ENCODE peak calls at places on chromosome X, in ten cellular contexts. X is endodermal cell, W is endothelial cell of umbilical vein, S is mammary epithelial cell, A is tibial artery, F is psoas muscle, E is fibroblast of pulmonary artery, V is fibroblast of mammary gland, J is vagina, Y is tibial nerve. U is an unnamed sample.

GRCh38 chrX:148874621-148875020 is 374.2 kb downstream of the AFF2 start:
- DNase-seq in S (no peak), E (no peak), V (peak; percentile 69), Y (no peak), W (no peak), X (no peak), J (no peak), A (no peak), F (no peak), U (peak; percentile 60)

GRCh38 chrX:1593286-1594271 is 2.2 kb downstream of the AKAP17A start:
- DNase-seq in X (peak; percentile 37), E (no peak), F (no peak), A (no peak), Y (no peak), J (no peak), V (no peak), S (no peak), W (no peak), U (no peak)

GRCh38 chrX:151901821-151902220 is 10.9 kb upstream of the MAGEA4 start:
- DNase-seq in Y (no peak), X (no peak), V (peak; percentile 55), F (no peak), A (no peak), J (no peak), S (no peak), W (no peak), E (no peak), U (peak; percentile 51)

GRCh38 chrX:10175317-10175871 is 18.6 kb downstream of the CLCN4 start:
- DNase-seq in E (peak; percentile 67), A (no peak), V (peak; percentile 70), Y (peak; percentile 9), J (no peak), W (peak; percentile 23), X (no peak), F (no peak), S (no peak), U (peak; percentile 68)

GRCh38 chrX:124212622-124213021 is 119.8 kb upstream of the TEX13D start:
- DNase-seq in W (no peak), X (no peak), J (no peak), F (no peak), S (peak; percentile 23), A (no peak), Y (no peak), V (no peak), E (no peak), U (no peak)

GRCh38 chrX:10433296-10433965 is 187.0 kb downstream of the MID1 start:
- DNase-seq in A (no peak), J (no peak), E (no peak), V (no peak), S (no peak), F (no peak), Y (no peak), W (no peak), X (no peak), U (no peak)

GRCh38 chrX:130877892-130878321 is 25.1 kb downstream of the ENOX2 start:
- DNase-seq in S (no peak), A (no peak), E (no peak), V (peak; percentile 49), F (no peak), J (no peak), W (no peak), X (no peak), Y (no peak), U (peak; percentile 4)

GRCh38 chrX:9902651-9903050 is 64.5 kb upstream of the CLDN34 start:
- DNase-seq in S (peak; percentile 56), X (no peak), Y (no peak), F (no peak), J (no peak), E (no peak), A (no peak), V (no peak), W (no peak), U (no peak)

GRCh38 chrX:153926594-153926862 is 464 bp upstream of the ARHGAP4 start:
- DNase-seq in X (no peak), S (no peak), Y (no peak), V (no peak), A (no peak), W (no peak), E (no peak), J (no peak), F (no peak), U (no peak)
- H3K4me3 ChIP-seq in X (no peak overlapping the region), S (no peak overlapping the region), Y (peak overlapping the region; percentile 29), V (no peak overlapping the region), A (peak overlapping the region; percentile 68), W (no peak overlapping the region), E (no peak overlapping the region), J (peak overlapping the region; percentile 24), F (peak overlapping the region; percentile 86), U (no peak overlapping the region)

GRCh38 chrX:18674417-18674787 is 2.5 kb upstream of the RS1 start:
- DNase-seq in S (no peak), X (peak; percentile 67), Y (no peak), J (no peak), E (no peak), W (peak; percentile 4), F (no peak), V (no peak), A (peak; percentile 24), U (no peak)

GRCh38 chrX:18676050-18676449 is 4.1 kb upstream of the RS1 start:
- DNase-seq in Y (no peak), E (no peak), W (no peak), X (peak; percentile 47), S (no peak), F (no peak), J (no peak), V (no peak), A (no peak), U (no peak)

GRCh38 chrX:18677140-18677834 is 5.4 kb upstream of the RS1 start:
- DNase-seq in S (no peak), E (no peak), F (no peak), V (no peak), X (no peak), W (no peak), Y (no peak), J (no peak), A (no peak), U (no peak)

GRCh38 chrX:18674788-18675735 is 3.2 kb upstream of the RS1 start:
- DNase-seq in W (peak; percentile 80), S (peak; percentile 53), V (peak; percentile 63), J (no peak), A (peak; percentile 59), Y (peak; percentile 76), X (peak; percentile 88), E (peak; percentile 76), F (peak; percentile 72), U (peak; percentile 33)

DNA sequence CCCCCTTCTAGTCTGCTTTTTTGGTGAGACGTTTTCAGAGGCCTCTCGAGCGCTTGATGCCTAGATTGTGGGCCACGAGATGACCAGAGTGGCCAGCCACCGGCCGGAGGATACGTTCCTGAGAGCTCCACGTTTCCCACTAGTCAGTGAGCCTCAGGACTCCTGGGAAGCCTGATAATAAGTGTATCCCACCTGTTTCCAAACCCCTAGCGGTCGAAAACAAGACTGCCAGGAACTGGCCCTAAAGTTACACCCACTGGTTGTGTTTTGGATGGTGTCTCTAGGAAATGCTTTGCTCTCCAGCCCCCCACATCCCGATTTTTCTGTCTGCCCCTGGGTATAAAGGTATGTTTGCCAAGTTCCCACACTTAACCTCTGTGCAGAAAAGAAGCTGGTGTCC is 4.6 kb upstream of the RS1 start:
- DNase-seq in A (no peak), S (no peak), W (no peak), Y (no peak), F (no peak), V (peak; percentile 20), X (peak; percentile 75), J (no peak), E (peak; percentile 14), U (peak; percentile 13)
- TF ChIP-seq CTCF in A (no peak), S (no peak), W (no peak), Y (no peak), F (no peak), V (peak; percentile 36), X (peak; percentile 67), J (no peak), E (peak; percentile 41), U (no peak)

GRCh38 chrX:134172588-134173259 is 64.3 kb upstream of the CCDC160 start:
- DNase-seq in V (no peak), S (no peak), A (no peak), W (peak; percentile 10), E (no peak), X (peak; percentile 63), J (no peak), Y (no peak), F (peak; percentile 20), U (peak; percentile 10)

GRCh38 chrX:134174859-134175258 is 62.1 kb upstream of the CCDC160 start:
- DNase-seq in J (no peak), E (no peak), X (peak; percentile 87), A (no peak), W (no peak), V (no peak), F (no peak), Y (no peak), S (no peak), U (no peak)

GRCh38 chrX:134173541-134174272 is 63.3 kb upstream of the CCDC160 start:
- DNase-seq in A (no peak), X (peak; percentile 76), S (no peak), W (no peak), F (no peak), J (no peak), E (no peak), V (no peak), Y (no peak), U (no peak)

GRCh38 chrX:134174273-134174660 is 62.7 kb upstream of the CCDC160 start:
- DNase-seq in E (no peak), W (no peak), J (no peak), S (no peak), F (no peak), X (no peak), Y (no peak), V (no peak), A (no peak), U (no peak)

DNA sequence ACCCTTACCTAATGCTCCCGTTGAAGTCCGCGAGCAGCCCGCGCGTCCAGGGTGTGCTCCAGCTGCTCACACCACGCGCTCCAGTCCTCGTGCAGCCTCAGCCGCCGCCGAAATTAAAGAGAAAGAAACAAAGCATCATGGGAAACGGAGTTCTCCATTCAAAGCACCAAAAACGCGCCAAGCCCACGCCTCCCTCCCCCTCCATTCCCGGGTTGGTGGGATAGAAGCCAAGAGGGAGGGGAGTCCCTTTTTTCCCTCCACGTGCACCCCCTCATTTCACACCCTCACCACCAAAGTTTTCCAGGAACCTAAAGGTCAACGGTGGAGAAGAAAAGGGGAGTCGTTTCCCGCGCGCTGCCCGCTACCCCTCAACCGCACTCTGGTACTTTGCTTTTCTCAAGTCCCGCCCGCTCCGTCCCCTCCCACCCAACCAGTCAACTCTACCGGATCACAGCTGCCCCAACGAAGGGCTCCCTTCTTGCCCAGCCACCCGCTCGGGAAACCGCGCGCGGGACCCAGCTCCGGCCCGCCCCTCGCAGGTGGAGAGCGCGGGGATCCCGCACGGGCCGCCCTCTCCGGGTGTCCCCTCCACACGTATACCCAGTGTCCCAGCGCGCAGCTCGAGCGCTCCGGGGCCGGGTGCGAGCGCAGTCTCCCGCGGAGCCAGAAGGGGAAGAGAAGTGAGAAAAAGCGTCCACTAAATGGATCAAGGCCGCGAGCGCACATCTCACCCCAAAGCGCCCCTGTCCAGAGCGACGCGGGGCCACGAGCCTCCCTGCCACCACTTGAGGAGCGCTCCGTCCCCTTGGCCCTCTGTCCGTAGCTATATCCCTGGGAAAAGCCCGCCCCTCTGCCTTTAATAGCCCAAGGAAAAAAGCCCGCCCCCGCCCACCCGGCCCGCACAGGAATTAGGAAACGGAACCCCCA is 65.1 kb upstream of the CCDC160 start:
- DNase-seq in V (no peak), X (peak; percentile 74), Y (peak; percentile 28), F (peak; percentile 15), W (peak; percentile 4), J (no peak), S (no peak), A (peak; percentile 34), E (peak; percentile 7), U (peak; percentile 11)
- H3K4me3 ChIP-seq in V (no peak overlapping the region), X (peak overlapping the region; percentile 80), Y (peak overlapping the region; percentile 50), F (peak overlapping the region; percentile 69), W (peak overlapping the region; percentile 68), J (peak overlapping the region; percentile 47), S (no peak overlapping the region), A (peak overlapping the region; percentile 49), E (peak overlapping the region; percentile 41), U (peak overlapping the region; percentile 38)

GRCh38 chrX:100685997-100686305 is 42.0 kb downstream of the SRPX2 start:
- DNase-seq in W (no peak), E (no peak), V (no peak), F (no peak), S (no peak), J (no peak), A (no peak), X (no peak), Y (no peak), U (no peak)
- TF ChIP-seq CTCF in W (no peak), E (no peak), V (no peak), F (no peak), S (no peak), J (no peak), A (no peak), X (peak; percentile 0), Y (no peak), U (no peak)